ENCODE peak calls at places on chromosomes 4 and X, in ten cellular contexts. One of them, this sample, is unnamed.

GRCh38 chr4:143384381-143384994 is 47.8 kb downstream of the GAB1 start:
- DNase-seq in gastrocnemius medialis: peak; percentile 80
- DNase-seq in WERI-Rb-1: no peak
- DNase-seq in heart right ventricle: no peak
- DNase-seq in nephron progenitor cell: no peak
- DNase-seq in CD8-positive, alpha-beta T cell: no peak
- DNase-seq in adrenal gland: peak; percentile 33
- DNase-seq in kidney epithelial cell: no peak
- DNase-seq in esophagus squamous epithelium: no peak
- DNase-seq in AG04449: no peak
- DNase-seq in this sample: no peak

GRCh38 chr4:112170451-112170993 is 25.3 kb downstream of the FAM241A start:
- DNase-seq in gastrocnemius medialis: peak; percentile 17
- DNase-seq in WERI-Rb-1: no peak
- DNase-seq in heart right ventricle: no peak
- DNase-seq in nephron progenitor cell: no peak
- DNase-seq in CD8-positive, alpha-beta T cell: no peak
- DNase-seq in adrenal gland: peak; percentile 24
- DNase-seq in kidney epithelial cell: peak; percentile 63
- DNase-seq in esophagus squamous epithelium: no peak
- DNase-seq in AG04449: peak; percentile 55
- DNase-seq in this sample: no peak

GRCh38 chr4:122661176-122661575 is 40.3 kb upstream of the IL21 start:
- DNase-seq in gastrocnemius medialis: no peak
- DNase-seq in WERI-Rb-1: no peak
- DNase-seq in heart right ventricle: no peak
- DNase-seq in nephron progenitor cell: no peak
- DNase-seq in CD8-positive, alpha-beta T cell: no peak
- DNase-seq in adrenal gland: no peak
- DNase-seq in kidney epithelial cell: no peak
- DNase-seq in esophagus squamous epithelium: no peak
- DNase-seq in AG04449: no peak
- DNase-seq in this sample: no peak

GRCh38 chr4:172514011-172514410 is 654.6 kb upstream of the GALNT7 start:
- DNase-seq in gastrocnemius medialis: no peak
- DNase-seq in WERI-Rb-1: no peak
- DNase-seq in heart right ventricle: no peak
- DNase-seq in nephron progenitor cell: no peak
- DNase-seq in CD8-positive, alpha-beta T cell: no peak
- DNase-seq in adrenal gland: no peak
- DNase-seq in kidney epithelial cell: no peak
- DNase-seq in esophagus squamous epithelium: no peak
- DNase-seq in AG04449: no peak
- DNase-seq in this sample: no peak

GRCh38 chr4:172892300-172892699 is 276.3 kb upstream of the GALNT7 start:
- DNase-seq in gastrocnemius medialis: no peak
- DNase-seq in WERI-Rb-1: no peak
- DNase-seq in heart right ventricle: no peak
- DNase-seq in nephron progenitor cell: no peak
- DNase-seq in CD8-positive, alpha-beta T cell: no peak
- DNase-seq in adrenal gland: peak; percentile 5
- DNase-seq in kidney epithelial cell: no peak
- DNase-seq in esophagus squamous epithelium: no peak
- DNase-seq in AG04449: no peak
- DNase-seq in this sample: no peak

GRCh38 chr4:158949094-158949493 is 153.8 kb upstream of the RAPGEF2 start:
- DNase-seq in gastrocnemius medialis: no peak
- DNase-seq in WERI-Rb-1: no peak
- DNase-seq in heart right ventricle: no peak
- DNase-seq in nephron progenitor cell: no peak
- DNase-seq in CD8-positive, alpha-beta T cell: no peak
- DNase-seq in adrenal gland: no peak
- DNase-seq in kidney epithelial cell: no peak
- DNase-seq in esophagus squamous epithelium: no peak
- DNase-seq in AG04449: no peak
- DNase-seq in this sample: no peak

GRCh38 chr4:127249767-127250108 is 383.0 kb upstream of the INTU start:
- DNase-seq in gastrocnemius medialis: no peak
- DNase-seq in WERI-Rb-1: no peak
- DNase-seq in heart right ventricle: no peak
- DNase-seq in nephron progenitor cell: no peak
- DNase-seq in CD8-positive, alpha-beta T cell: no peak
- DNase-seq in adrenal gland: no peak
- DNase-seq in kidney epithelial cell: no peak
- DNase-seq in esophagus squamous epithelium: no peak
- DNase-seq in AG04449: no peak
- DNase-seq in this sample: no peak

GRCh38 chr4:89308161-89308500 is 531 bp upstream of the GPRIN3 start:
- DNase-seq in gastrocnemius medialis: no peak
- DNase-seq in WERI-Rb-1: no peak
- DNase-seq in heart right ventricle: no peak
- DNase-seq in nephron progenitor cell: no peak
- DNase-seq in CD8-positive, alpha-beta T cell: peak; percentile 18
- DNase-seq in adrenal gland: no peak
- DNase-seq in kidney epithelial cell: no peak
- DNase-seq in esophagus squamous epithelium: no peak
- DNase-seq in AG04449: no peak
- DNase-seq in this sample: peak; percentile 8

GRCh38 chr4:77564231-77564630 is 41.4 kb upstream of the CXCL13 start:
- DNase-seq in gastrocnemius medialis: peak; percentile 15
- DNase-seq in WERI-Rb-1: no peak
- DNase-seq in heart right ventricle: no peak
- DNase-seq in nephron progenitor cell: no peak
- DNase-seq in CD8-positive, alpha-beta T cell: no peak
- DNase-seq in adrenal gland: peak; percentile 25
- DNase-seq in kidney epithelial cell: no peak
- DNase-seq in esophagus squamous epithelium: no peak
- DNase-seq in AG04449: no peak
- DNase-seq in this sample: no peak

GRCh38 chrX:109936598-109936997 is 66.3 kb upstream of the TMEM164 start:
- DNase-seq in gastrocnemius medialis: no peak
- DNase-seq in WERI-Rb-1: no peak
- DNase-seq in heart right ventricle: no peak
- DNase-seq in nephron progenitor cell: no peak
- DNase-seq in CD8-positive, alpha-beta T cell: no peak
- DNase-seq in adrenal gland: no peak
- DNase-seq in kidney epithelial cell: no peak
- DNase-seq in esophagus squamous epithelium: no peak
- DNase-seq in AG04449: no peak
- DNase-seq in this sample: no peak

GRCh38 chr4:5383191-5383980 is 325.0 kb downstream of the EVC2 start:
- DNase-seq in gastrocnemius medialis: no peak
- DNase-seq in WERI-Rb-1: no peak
- DNase-seq in heart right ventricle: no peak
- DNase-seq in nephron progenitor cell: no peak
- DNase-seq in CD8-positive, alpha-beta T cell: no peak
- DNase-seq in adrenal gland: no peak
- DNase-seq in kidney epithelial cell: no peak
- DNase-seq in esophagus squamous epithelium: no peak
- DNase-seq in AG04449: no peak
- DNase-seq in this sample: no peak

GRCh38 chrX:108712886-108713285 is 23.5 kb downstream of the IRS4 start:
- DNase-seq in gastrocnemius medialis: no peak
- DNase-seq in WERI-Rb-1: no peak
- DNase-seq in heart right ventricle: no peak
- DNase-seq in nephron progenitor cell: no peak
- DNase-seq in CD8-positive, alpha-beta T cell: no peak
- DNase-seq in adrenal gland: no peak
- DNase-seq in kidney epithelial cell: no peak
- DNase-seq in esophagus squamous epithelium: no peak
- DNase-seq in AG04449: no peak
- DNase-seq in this sample: no peak
- TF ChIP-seq CTCF in gastrocnemius medialis: no peak
- TF ChIP-seq CTCF in WERI-Rb-1: no peak
- TF ChIP-seq CTCF in heart right ventricle: no peak
- TF ChIP-seq CTCF in nephron progenitor cell: no peak
- TF ChIP-seq CTCF in CD8-positive, alpha-beta T cell: no peak
- TF ChIP-seq CTCF in adrenal gland: no peak
- TF ChIP-seq CTCF in kidney epithelial cell: no peak
- TF ChIP-seq CTCF in esophagus squamous epithelium: no peak
- TF ChIP-seq CTCF in AG04449: no peak
- TF ChIP-seq CTCF in this sample: no peak

GRCh38 chr4:26860922-26861433 is 337 bp downstream of the STIM2 start:
- DNase-seq in gastrocnemius medialis: peak; percentile 23
- DNase-seq in WERI-Rb-1: peak; percentile 59
- DNase-seq in heart right ventricle: peak; percentile 66
- DNase-seq in nephron progenitor cell: peak; percentile 74
- DNase-seq in CD8-positive, alpha-beta T cell: peak; percentile 54
- DNase-seq in adrenal gland: peak; percentile 63
- DNase-seq in kidney epithelial cell: no peak
- DNase-seq in esophagus squamous epithelium: no peak
- DNase-seq in AG04449: no peak
- DNase-seq in this sample: peak; percentile 43

GRCh38 chr4:26858947-26859401 is 1.7 kb upstream of the STIM2 start:
- DNase-seq in gastrocnemius medialis: no peak
- DNase-seq in WERI-Rb-1: no peak
- DNase-seq in heart right ventricle: no peak
- DNase-seq in nephron progenitor cell: no peak
- DNase-seq in CD8-positive, alpha-beta T cell: no peak
- DNase-seq in adrenal gland: no peak
- DNase-seq in kidney epithelial cell: no peak
- DNase-seq in esophagus squamous epithelium: no peak
- DNase-seq in AG04449: no peak
- DNase-seq in this sample: no peak

GRCh38 chr4:26859762-26860156 is 882 bp upstream of the STIM2 start:
- DNase-seq in gastrocnemius medialis: no peak
- DNase-seq in WERI-Rb-1: no peak
- DNase-seq in heart right ventricle: no peak
- DNase-seq in nephron progenitor cell: no peak
- DNase-seq in CD8-positive, alpha-beta T cell: no peak
- DNase-seq in adrenal gland: no peak
- DNase-seq in kidney epithelial cell: no peak
- DNase-seq in esophagus squamous epithelium: no peak
- DNase-seq in AG04449: no peak
- DNase-seq in this sample: no peak

GRCh38 chr4:26861434-26862186 is 969 bp downstream of the STIM2 start:
- DNase-seq in gastrocnemius medialis: peak; percentile 40
- DNase-seq in WERI-Rb-1: peak; percentile 72
- DNase-seq in heart right ventricle: peak; percentile 73
- DNase-seq in nephron progenitor cell: peak; percentile 55
- DNase-seq in CD8-positive, alpha-beta T cell: peak; percentile 78
- DNase-seq in adrenal gland: peak; percentile 75
- DNase-seq in kidney epithelial cell: no peak
- DNase-seq in esophagus squamous epithelium: peak; percentile 28
- DNase-seq in AG04449: no peak
- DNase-seq in this sample: peak; percentile 61

DNA sequence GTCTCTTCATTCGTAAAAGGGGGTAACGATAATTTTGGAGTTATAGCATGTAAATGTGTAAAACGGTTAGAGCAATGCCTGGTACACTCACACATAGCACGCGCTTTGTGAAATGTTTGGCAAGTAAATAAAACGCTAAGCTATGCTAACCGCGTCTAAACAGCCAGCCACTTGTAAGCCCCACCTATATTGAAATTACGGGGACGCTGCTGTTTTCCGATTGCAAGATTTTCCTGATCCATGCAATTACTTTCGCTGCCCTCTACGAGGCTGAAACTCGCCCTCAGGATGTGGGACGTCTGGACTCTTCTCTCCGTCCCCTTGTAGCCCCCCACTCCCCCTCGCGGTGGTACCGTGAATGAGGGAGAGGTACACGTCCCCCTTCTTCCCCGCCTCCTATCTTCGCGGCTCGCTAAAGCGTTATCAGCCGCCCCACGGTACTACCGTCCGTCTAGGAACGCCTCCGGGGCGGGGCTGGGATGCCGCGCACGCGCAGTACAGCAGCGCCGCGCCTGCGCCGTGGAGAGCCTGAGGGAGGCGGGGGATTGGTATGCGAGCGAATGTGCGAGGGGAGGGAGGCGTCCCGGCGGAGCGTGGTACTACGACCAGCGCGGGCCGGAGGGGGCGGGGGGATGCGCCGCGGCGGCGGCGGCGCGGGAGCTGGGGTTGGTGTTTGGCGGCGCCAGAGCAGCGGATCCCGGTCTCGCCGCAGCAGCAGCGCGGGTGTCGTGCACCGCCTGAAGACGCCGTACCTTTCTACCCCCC is at the start of gene STIM2:
- DNase-seq in gastrocnemius medialis: peak; percentile 95
- DNase-seq in WERI-Rb-1: peak; percentile 99
- DNase-seq in heart right ventricle: peak; percentile 98
- DNase-seq in nephron progenitor cell: peak; percentile 99
- DNase-seq in CD8-positive, alpha-beta T cell: peak; percentile 98
- DNase-seq in adrenal gland: peak; percentile 96
- DNase-seq in kidney epithelial cell: peak; percentile 66
- DNase-seq in esophagus squamous epithelium: peak; percentile 71
- DNase-seq in AG04449: peak; percentile 62
- DNase-seq in this sample: peak; percentile 92
- TF ChIP-seq CTCF in gastrocnemius medialis: peak; percentile 6
- TF ChIP-seq CTCF in WERI-Rb-1: peak; percentile 73
- TF ChIP-seq CTCF in heart right ventricle: no peak
- TF ChIP-seq CTCF in nephron progenitor cell: peak; percentile 51
- TF ChIP-seq CTCF in CD8-positive, alpha-beta T cell: no peak
- TF ChIP-seq CTCF in adrenal gland: peak; percentile 8
- TF ChIP-seq CTCF in kidney epithelial cell: peak; percentile 35
- TF ChIP-seq CTCF in esophagus squamous epithelium: peak; percentile 39
- TF ChIP-seq CTCF in AG04449: peak; percentile 49
- TF ChIP-seq CTCF in this sample: peak; percentile 55

DNA sequence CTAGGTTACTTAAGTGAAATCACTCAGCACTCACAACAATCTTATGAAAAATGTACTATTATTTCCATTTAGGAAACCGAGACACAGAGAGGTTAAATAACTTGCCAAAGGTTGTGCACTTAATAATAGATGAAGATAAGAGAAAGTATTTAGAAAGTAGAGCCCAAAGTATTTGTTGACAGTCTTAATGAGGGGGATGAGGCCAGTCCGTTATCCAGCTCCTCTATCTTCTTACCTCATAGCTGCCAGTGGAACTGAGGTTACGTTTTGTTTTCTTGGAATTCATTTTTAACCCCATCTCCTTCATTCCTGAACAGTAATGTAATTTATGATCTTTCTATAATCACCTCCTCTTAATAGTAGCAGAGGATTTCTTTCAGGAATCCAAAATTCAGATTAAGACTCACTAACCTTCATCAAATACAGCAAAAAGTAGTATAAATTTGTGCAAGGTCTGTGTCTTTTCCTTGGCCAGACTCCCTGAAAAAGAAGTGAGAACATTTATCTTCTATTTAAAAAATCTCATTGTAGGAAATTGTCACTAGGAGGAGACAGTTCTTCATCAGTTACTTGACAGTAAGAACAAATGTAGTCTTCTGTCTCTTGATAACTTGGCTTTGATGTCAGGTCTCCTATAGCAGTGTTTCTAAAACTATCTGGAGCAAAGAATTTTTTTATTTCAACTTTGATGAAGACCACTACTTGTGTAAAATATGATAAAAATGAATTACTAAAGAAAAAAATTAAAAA is 35.5 kb downstream of the F8 start:
- DNase-seq in gastrocnemius medialis: no peak
- DNase-seq in WERI-Rb-1: no peak
- DNase-seq in heart right ventricle: no peak
- DNase-seq in nephron progenitor cell: no peak
- DNase-seq in CD8-positive, alpha-beta T cell: no peak
- DNase-seq in adrenal gland: peak; percentile 13
- DNase-seq in kidney epithelial cell: no peak
- DNase-seq in esophagus squamous epithelium: no peak
- DNase-seq in AG04449: no peak
- DNase-seq in this sample: no peak
- TF ChIP-seq CTCF in gastrocnemius medialis: no peak
- TF ChIP-seq CTCF in WERI-Rb-1: no peak
- TF ChIP-seq CTCF in heart right ventricle: no peak
- TF ChIP-seq CTCF in nephron progenitor cell: no peak
- TF ChIP-seq CTCF in CD8-positive, alpha-beta T cell: no peak
- TF ChIP-seq CTCF in adrenal gland: no peak
- TF ChIP-seq CTCF in kidney epithelial cell: no peak
- TF ChIP-seq CTCF in esophagus squamous epithelium: no peak
- TF ChIP-seq CTCF in AG04449: no peak
- TF ChIP-seq CTCF in this sample: no peak

GRCh38 chrX:115226929-115227328 is 7.0 kb downstream of the LRCH2 start:
- DNase-seq in gastrocnemius medialis: no peak
- DNase-seq in WERI-Rb-1: peak; percentile 60
- DNase-seq in heart right ventricle: no peak
- DNase-seq in nephron progenitor cell: no peak
- DNase-seq in CD8-positive, alpha-beta T cell: no peak
- DNase-seq in adrenal gland: no peak
- DNase-seq in kidney epithelial cell: no peak
- DNase-seq in esophagus squamous epithelium: no peak
- DNase-seq in AG04449: no peak
- DNase-seq in this sample: no peak
- TF ChIP-seq CTCF in gastrocnemius medialis: no peak
- TF ChIP-seq CTCF in WERI-Rb-1: peak; percentile 64
- TF ChIP-seq CTCF in heart right ventricle: no peak
- TF ChIP-seq CTCF in nephron progenitor cell: peak; percentile 51
- TF ChIP-seq CTCF in CD8-positive, alpha-beta T cell: no peak
- TF ChIP-seq CTCF in adrenal gland: no peak
- TF ChIP-seq CTCF in kidney epithelial cell: peak; percentile 59
- TF ChIP-seq CTCF in esophagus squamous epithelium: no peak
- TF ChIP-seq CTCF in AG04449: peak; percentile 24
- TF ChIP-seq CTCF in this sample: peak; percentile 29